ENCODE peak calls at places on chromosomes 2 and 18, in five cellular contexts. One of them, this sample, is unnamed.
A peak's percentile ranks its signal among the peaks of the same experiment; 100 is the strongest.

GRCh38 chr2:86176583-86176982 is 18.7 kb downstream of the IMMT start:
- DNase-seq in A549: no peak
- DNase-seq in psoas muscle: no peak
- DNase-seq in brain microvascular endothelial cell: no peak
- DNase-seq in PC-3: no peak
- DNase-seq in this sample: no peak

GRCh38 chr18:78984941-78985784 is 5.5 kb downstream of the SALL3 start:
- DNase-seq in PC-3: peak; percentile 27
- DNase-seq in A549: peak; percentile 7
- DNase-seq in brain microvascular endothelial cell: no peak
- DNase-seq in psoas muscle: no peak
- DNase-seq in this sample: no peak

GRCh38 chr18:50193796-50194622 is 938 bp downstream of the MYO5B start:
- DNase-seq in psoas muscle: no peak
- DNase-seq in PC-3: peak; percentile 1
- DNase-seq in A549: no peak
- DNase-seq in brain microvascular endothelial cell: no peak
- DNase-seq in this sample: no peak

GRCh38 chr2:198390670-198391069 is 586.3 kb downstream of the PLCL1 start:
- DNase-seq in brain microvascular endothelial cell: no peak
- DNase-seq in psoas muscle: no peak
- DNase-seq in A549: no peak
- DNase-seq in PC-3: no peak
- DNase-seq in this sample: no peak

GRCh38 chr2:54634564-54635511 is 88.6 kb upstream of the EML6 start:
- DNase-seq in PC-3: no peak
- DNase-seq in brain microvascular endothelial cell: peak; percentile 93
- DNase-seq in A549: peak; percentile 83
- DNase-seq in psoas muscle: peak; percentile 55
- DNase-seq in this sample: no peak

GRCh38 chr2:218444692-218445357 is 25.9 kb downstream of the VIL1 start:
- DNase-seq in brain microvascular endothelial cell: no peak
- DNase-seq in A549: no peak
- DNase-seq in psoas muscle: no peak
- DNase-seq in PC-3: peak; percentile 87
- DNase-seq in this sample: no peak

GRCh38 chr2:123073371-123073770 is 951.7 kb upstream of the CNTNAP5 start:
- DNase-seq in brain microvascular endothelial cell: no peak
- DNase-seq in A549: no peak
- DNase-seq in PC-3: no peak
- DNase-seq in psoas muscle: no peak
- DNase-seq in this sample: no peak

GRCh38 chr2:30675758-30676157 is 131.5 kb downstream of the CAPN13 start:
- DNase-seq in psoas muscle: no peak
- DNase-seq in brain microvascular endothelial cell: no peak
- DNase-seq in A549: no peak
- DNase-seq in PC-3: no peak
- DNase-seq in this sample: no peak

GRCh38 chr2:85666435-85666924 is 1.5 kb downstream of the SFTPB start:
- DNase-seq in brain microvascular endothelial cell: no peak
- DNase-seq in A549: no peak
- DNase-seq in psoas muscle: no peak
- DNase-seq in PC-3: no peak
- DNase-seq in this sample: no peak

GRCh38 chr2:146642066-146642465 is 1202.8 kb upstream of the ACVR2A start:
- DNase-seq in A549: no peak
- DNase-seq in brain microvascular endothelial cell: no peak
- DNase-seq in psoas muscle: no peak
- DNase-seq in PC-3: no peak
- DNase-seq in this sample: no peak

GRCh38 chr18:36493349-36494281 is 196.1 kb downstream of the FHOD3 start:
- DNase-seq in A549: no peak
- DNase-seq in PC-3: no peak
- DNase-seq in brain microvascular endothelial cell: no peak
- DNase-seq in psoas muscle: peak; percentile 50
- DNase-seq in this sample: no peak
- H3K27ac ChIP-seq in A549: no peak overlapping the region
- H3K27ac ChIP-seq in PC-3: no peak overlapping the region
- H3K27ac ChIP-seq in brain microvascular endothelial cell: no peak overlapping the region
- H3K27ac ChIP-seq in psoas muscle: peak overlapping the region; percentile 80
- H3K27ac ChIP-seq in this sample: no peak overlapping the region

GRCh38 chr2:46842876-46843275 is 72.7 kb downstream of the MCFD2 start:
- DNase-seq in PC-3: no peak
- DNase-seq in brain microvascular endothelial cell: no peak
- DNase-seq in A549: no peak
- DNase-seq in psoas muscle: no peak
- DNase-seq in this sample: no peak
- H3K27ac ChIP-seq in PC-3: no peak overlapping the region
- H3K27ac ChIP-seq in brain microvascular endothelial cell: no peak overlapping the region
- H3K27ac ChIP-seq in A549: no peak overlapping the region
- H3K27ac ChIP-seq in psoas muscle: no peak overlapping the region
- H3K27ac ChIP-seq in this sample: no peak overlapping the region

GRCh38 chr2:95685513-95685912 is 93.7 kb downstream of the TRIM43 start:
- DNase-seq in psoas muscle: no peak
- DNase-seq in A549: no peak
- DNase-seq in PC-3: no peak
- DNase-seq in brain microvascular endothelial cell: no peak
- DNase-seq in this sample: no peak
- H3K27ac ChIP-seq in psoas muscle: no peak overlapping the region
- H3K27ac ChIP-seq in A549: no peak overlapping the region
- H3K27ac ChIP-seq in PC-3: peak overlapping the region; percentile 85
- H3K27ac ChIP-seq in brain microvascular endothelial cell: no peak overlapping the region
- H3K27ac ChIP-seq in this sample: no peak overlapping the region

GRCh38 chr2:96617012-96617411 is 21.1 kb downstream of the KANSL3 start:
- DNase-seq in PC-3: no peak
- DNase-seq in A549: no peak
- DNase-seq in psoas muscle: no peak
- DNase-seq in brain microvascular endothelial cell: no peak
- DNase-seq in this sample: no peak

GRCh38 chr2:96618599-96619283 is 19.4 kb downstream of the KANSL3 start:
- DNase-seq in brain microvascular endothelial cell: no peak
- DNase-seq in PC-3: no peak
- DNase-seq in psoas muscle: no peak
- DNase-seq in A549: no peak
- DNase-seq in this sample: no peak

GRCh38 chr2:96616535-96616934 is 21.6 kb downstream of the KANSL3 start:
- DNase-seq in brain microvascular endothelial cell: no peak
- DNase-seq in PC-3: no peak
- DNase-seq in psoas muscle: no peak
- DNase-seq in A549: no peak
- DNase-seq in this sample: no peak

GRCh38 chr2:96616128-96616527 is 22.0 kb downstream of the KANSL3 start:
- DNase-seq in A549: no peak
- DNase-seq in psoas muscle: no peak
- DNase-seq in PC-3: no peak
- DNase-seq in brain microvascular endothelial cell: no peak
- DNase-seq in this sample: no peak
- H3K27ac ChIP-seq in A549: no peak overlapping the region
- H3K27ac ChIP-seq in psoas muscle: peak overlapping the region; percentile 79
- H3K27ac ChIP-seq in PC-3: no peak overlapping the region
- H3K27ac ChIP-seq in brain microvascular endothelial cell: no peak overlapping the region
- H3K27ac ChIP-seq in this sample: no peak overlapping the region

GRCh38 chr2:175601969-175602368 is 400.1 kb downstream of the LNPK start:
- DNase-seq in brain microvascular endothelial cell: no peak
- DNase-seq in A549: no peak
- DNase-seq in PC-3: no peak
- DNase-seq in psoas muscle: no peak
- DNase-seq in this sample: no peak
- H3K27ac ChIP-seq in brain microvascular endothelial cell: no peak overlapping the region
- H3K27ac ChIP-seq in A549: no peak overlapping the region
- H3K27ac ChIP-seq in PC-3: no peak overlapping the region
- H3K27ac ChIP-seq in psoas muscle: no peak overlapping the region
- H3K27ac ChIP-seq in this sample: no peak overlapping the region

This sample was measured in substantia nigra.